ENCODE peak calls at places on chromosomes 5 and 9, in six cellular contexts. A is lower lobe of right lung, V is ovary, I is heart right ventricle, R is heart left ventricle, J is tibial nerve. F is an unnamed sample.

GRCh38 chr9:86843182-86843581 is 104.1 kb downstream of the GAS1 start:
- DNase-seq in A (no peak), V (no peak), I (peak; percentile 11), R (no peak), J (no peak), F (peak; percentile 19)

GRCh38 chr9:131943397-131943796 is 136.3 kb downstream of the MED27 start:
- DNase-seq in A (no peak), V (no peak), I (no peak), R (no peak), J (no peak), F (no peak)

GRCh38 chr9:84139296-84140100 is 158.9 kb downstream of the RMI1 start:
- DNase-seq in A (no peak), V (peak; percentile 38), I (peak; percentile 59), R (peak; percentile 32), J (peak; percentile 47), F (peak; percentile 44)

GRCh38 chr5:108749130-108749861 is 1.6 kb downstream of the FER start:
- DNase-seq in A (no peak), V (no peak), I (no peak), R (no peak), J (no peak), F (peak; percentile 30)

GRCh38 chr5:175826980-175827379 is 44.4 kb upstream of the CPLX2 start:
- DNase-seq in A (no peak), V (no peak), I (no peak), R (no peak), J (no peak), F (no peak)

GRCh38 chr5:17477553-17478265 is 20.3 kb upstream of the TAF11L2 start:
- DNase-seq in A (no peak), V (no peak), I (no peak), R (no peak), J (no peak), F (no peak)

GRCh38 chr9:93955356-93956182 is 414 bp upstream of the BARX1 start:
- DNase-seq in A (no peak), V (no peak), I (no peak), R (no peak), J (no peak), F (no peak)

GRCh38 chr5:219492-219891 is 1.4 kb downstream of the SDHA start:
- DNase-seq in A (no peak), V (no peak), I (no peak), R (no peak), J (peak; percentile 10), F (peak; percentile 59)

GRCh38 chr5:177100714-177101121 is 14.0 kb downstream of the FGFR4 start:
- DNase-seq in A (no peak), V (no peak), I (no peak), R (no peak), J (no peak), F (no peak)

GRCh38 chr9:74940600-74940999 is 12.1 kb downstream of the C9orf40 start:
- DNase-seq in A (no peak), V (no peak), I (no peak), R (no peak), J (no peak), F (no peak)

GRCh38 chr9:115035872-115036612 is 81.9 kb downstream of the TNC start:
- DNase-seq in A (no peak), V (no peak), I (peak; percentile 19), R (no peak), J (peak; percentile 26), F (peak; percentile 99)

GRCh38 chr9:90995516-90995915 is 193.9 kb downstream of the SYK start:
- DNase-seq in A (no peak), V (no peak), I (no peak), R (no peak), J (no peak), F (no peak)

GRCh38 chr5:93620487-93621339 is 37.7 kb downstream of the NR2F1 start:
- DNase-seq in A (peak; percentile 78), V (peak; percentile 58), I (peak; percentile 45), R (peak; percentile 55), J (no peak), F (peak; percentile 74)

GRCh38 chr5:10454591-10455272 is 13.1 kb downstream of the ROPN1L start:
- DNase-seq in A (no peak), V (no peak), I (no peak), R (no peak), J (peak; percentile 58), F (peak; percentile 66)

GRCh38 chr9:77142366-77142765 is 35.0 kb upstream of the VPS13A start:
- DNase-seq in A (no peak), V (no peak), I (no peak), R (no peak), J (no peak), F (no peak)

GRCh38 chr9:92764381-92764987 is at the start of gene BICD2:
- DNase-seq in A (no peak), V (no peak), I (no peak), R (no peak), J (no peak), F (no peak)

GRCh38 chr9:137217276-137218211 is 4.5 kb downstream of the RNF208 start:
- DNase-seq in A (peak; percentile 85), V (no peak), I (peak; percentile 73), R (peak; percentile 74), J (peak; percentile 43), F (no peak)

GRCh38 chr5:110996742-110997141 is 74.8 kb upstream of the TSLP start:
- DNase-seq in A (no peak), V (no peak), I (no peak), R (no peak), J (no peak), F (no peak)

GRCh38 chr5:128472032-128472431 is 66.0 kb downstream of the FBN2 start:
- DNase-seq in A (no peak), V (no peak), I (no peak), R (no peak), J (no peak), F (no peak)

GRCh38 chr5:50445281-50445949 is 4.3 kb upstream of the EMB start:
- DNase-seq in A (no peak), V (no peak), I (no peak), R (no peak), J (no peak), F (no peak)

GRCh38 chr5:1466631-1467265 is 21.5 kb upstream of the SLC6A3 start:
- DNase-seq in A (no peak), V (peak; percentile 10), I (no peak), R (no peak), J (no peak), F (no peak)

GRCh38 chr5:174459071-174459702 is 265.2 kb upstream of the MSX2 start:
- DNase-seq in A (no peak), V (no peak), I (no peak), R (no peak), J (no peak), F (no peak)

GRCh38 chr5:39656600-39656999 is 231.8 kb upstream of the DAB2 start:
- DNase-seq in A (no peak), V (no peak), I (no peak), R (no peak), J (no peak), F (no peak)

GRCh38 chr5:157575096-157575872 is at the start of gene ADAM19:
- DNase-seq in A (peak; percentile 56), V (peak; percentile 69), I (peak; percentile 32), R (peak; percentile 75), J (peak; percentile 29), F (peak; percentile 54)

GRCh38 chr5:103216137-103216536 is 42.4 kb upstream of the MACIR start:
- DNase-seq in A (no peak), V (no peak), I (no peak), R (no peak), J (no peak), F (no peak)

GRCh38 chr9:127788337-127789011 is 2.6 kb downstream of the CDK9 start:
- DNase-seq in A (no peak), V (peak; percentile 43), I (no peak), R (no peak), J (no peak), F (no peak)

GRCh38 chr5:43649256-43649655 is 46.3 kb downstream of the NNT start:
- DNase-seq in A (no peak), V (no peak), I (no peak), R (no peak), J (no peak), F (peak; percentile 78)

DNA sequence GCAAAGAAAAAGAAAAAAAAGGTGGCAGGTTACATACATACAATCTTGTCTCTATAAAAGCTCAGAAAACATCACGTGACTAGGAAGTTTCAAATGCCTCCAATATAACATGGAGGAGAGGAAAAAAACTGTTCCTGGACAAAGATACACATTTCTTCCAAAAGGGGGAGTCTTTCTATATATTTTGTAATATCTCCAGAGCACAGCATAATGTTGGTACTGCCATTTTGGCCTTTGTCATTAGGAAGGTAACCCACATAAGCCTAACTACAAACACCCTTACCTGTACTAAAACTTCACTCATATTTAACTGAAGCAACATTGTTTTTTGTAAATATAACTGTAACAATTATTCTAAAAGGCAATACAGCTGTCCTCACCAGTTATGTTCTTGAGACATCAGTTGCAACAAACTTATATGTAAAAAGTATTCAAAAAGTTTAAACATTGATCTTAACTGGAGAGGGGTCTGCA is 1.2 kb upstream of the BTF3 start:
- DNase-seq in A (no peak), V (no peak), I (no peak), R (no peak), J (no peak), F (peak; percentile 63)
- H3K4me3 ChIP-seq in A (no peak overlapping the region), V (no peak overlapping the region), I (no peak overlapping the region), R (no peak overlapping the region), J (no peak overlapping the region), F (peak overlapping the region; percentile 88)

GRCh38 chr9:96615421-96615820 is 4.2 kb downstream of the CDC14B start:
- DNase-seq in A (no peak), V (no peak), I (no peak), R (no peak), J (no peak), F (no peak)
- H3K27me3 ChIP-seq in A (peaks cover 7% of the 10 kb centered on the region), V (no peaks in the 10 kb centered on the region), I (peaks cover 43% of the 10 kb centered on the region), R (no peaks in the 10 kb centered on the region), J (no peaks in the 10 kb centered on the region), F (no peaks in the 10 kb centered on the region)

DNA sequence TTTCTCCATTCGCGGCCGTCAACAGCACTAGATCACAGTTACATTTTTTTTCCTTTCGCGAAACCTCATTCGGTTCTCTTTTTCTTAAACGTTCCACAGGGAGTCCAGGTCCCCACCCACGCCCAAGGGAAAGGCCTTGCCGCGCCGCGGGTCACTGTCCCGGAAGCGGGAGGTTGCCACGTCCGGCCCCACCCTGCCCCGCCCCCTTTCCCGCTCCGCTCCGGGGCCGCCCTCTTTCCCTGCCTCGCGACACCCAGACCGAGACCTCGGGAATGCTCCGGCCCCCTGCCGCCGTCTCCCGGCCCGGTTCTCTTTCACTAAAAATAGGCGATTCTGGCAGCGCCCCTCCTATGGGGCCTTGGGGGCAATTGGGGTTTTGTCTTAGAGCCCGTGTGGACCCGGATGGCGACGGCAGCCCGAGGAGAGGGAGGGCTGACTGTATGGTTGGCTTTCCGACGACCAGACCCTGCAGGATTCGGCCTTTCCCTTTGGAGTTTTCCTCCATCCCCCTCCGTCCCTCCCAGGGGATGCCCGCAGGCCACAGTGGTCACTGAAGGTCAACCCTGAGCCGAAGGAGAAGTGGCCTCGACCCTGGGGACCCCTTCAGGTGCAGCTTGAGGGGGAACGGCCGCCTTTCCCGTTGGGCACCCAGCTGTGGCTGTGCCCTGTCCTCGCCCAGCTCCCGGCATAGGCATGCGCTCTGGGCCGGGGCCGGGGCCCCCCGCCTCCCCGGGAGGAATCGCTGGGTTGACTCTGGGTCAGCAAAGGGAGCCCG is 2.8 kb upstream of the RACK1 start:
- DNase-seq in A (peak; percentile 94), V (peak; percentile 91), I (peak; percentile 92), R (peak; percentile 93), J (peak; percentile 82), F (peak; percentile 82)
- H3K4me1 ChIP-seq in A (peaks cover 76% of the 10 kb centered on the region), V (peaks cover 18% of the 10 kb centered on the region), I (peaks cover 76% of the 10 kb centered on the region), R (peaks cover 53% of the 10 kb centered on the region), J (peaks cover 69% of the 10 kb centered on the region), F (peaks cover 23% of the 10 kb centered on the region)

GRCh38 chr5:181186902-181187499 is 18.0 kb downstream of the TRIM7 start:
- DNase-seq in A (peak; percentile 21), V (no peak), I (no peak), R (no peak), J (no peak), F (no peak)
- H3K4me3 ChIP-seq in A (no peak overlapping the region), V (no peak overlapping the region), I (peak overlapping the region; percentile 75), R (no peak overlapping the region), J (no peak overlapping the region), F (peak overlapping the region; percentile 35)